ENCODE peak calls at places on chromosomes 11 and 22, in seven cellular contexts. One of them, this sample, is unnamed.

GRCh38 chr22:37403267-37403960 is 23.9 kb downstream of the ELFN2 start:
- DNase-seq in left cardiac atrium: no peak
- DNase-seq in RPMI7951: no peak
- DNase-seq in mucosa of descending colon: no peak
- DNase-seq in smooth muscle cell of the brain vasculature: no peak
- DNase-seq in DMS53: no peak
- DNase-seq in stimulated activated CD4-positive, alpha-beta T cell treated with anti-CD3 and anti-CD28 coated beads, Interleukin-1b, Interleukin-23, amount 100 ng/mL, for 1 hour: no peak
- DNase-seq in this sample: no peak

GRCh38 chr11:4094348-4095291 is at the start of gene RRM1:
- DNase-seq in smooth muscle cell of the brain vasculature: peak
- DNase-seq in left cardiac atrium: peak
- DNase-seq in RPMI7951: peak
- DNase-seq in DMS53: peak
- DNase-seq in mucosa of descending colon: peak
- DNase-seq in stimulated activated CD4-positive, alpha-beta T cell treated with anti-CD3 and anti-CD28 coated beads, Interleukin-1b, Interleukin-23, amount 100 ng/mL, for 1 hour: peak
- DNase-seq in this sample: peak

GRCh38 chr11:74321487-74322188 is 10.2 kb upstream of the P4HA3 start:
- DNase-seq in RPMI7951: peak
- DNase-seq in stimulated activated CD4-positive, alpha-beta T cell treated with anti-CD3 and anti-CD28 coated beads, Interleukin-1b, Interleukin-23, amount 100 ng/mL, for 1 hour: no peak
- DNase-seq in left cardiac atrium: no peak
- DNase-seq in DMS53: peak
- DNase-seq in smooth muscle cell of the brain vasculature: no peak
- DNase-seq in mucosa of descending colon: peak
- DNase-seq in this sample: no peak

GRCh38 chr11:126834149-126834548 is 166.4 kb downstream of the KIRREL3 start:
- DNase-seq in smooth muscle cell of the brain vasculature: no peak
- DNase-seq in left cardiac atrium: no peak
- DNase-seq in stimulated activated CD4-positive, alpha-beta T cell treated with anti-CD3 and anti-CD28 coated beads, Interleukin-1b, Interleukin-23, amount 100 ng/mL, for 1 hour: no peak
- DNase-seq in DMS53: no peak
- DNase-seq in mucosa of descending colon: no peak
- DNase-seq in RPMI7951: peak
- DNase-seq in this sample: no peak

GRCh38 chr22:40401532-40401931 is 31.1 kb downstream of the SGSM3 start:
- DNase-seq in left cardiac atrium: no peak
- DNase-seq in smooth muscle cell of the brain vasculature: no peak
- DNase-seq in RPMI7951: no peak
- DNase-seq in stimulated activated CD4-positive, alpha-beta T cell treated with anti-CD3 and anti-CD28 coated beads, Interleukin-1b, Interleukin-23, amount 100 ng/mL, for 1 hour: no peak
- DNase-seq in DMS53: no peak
- DNase-seq in mucosa of descending colon: no peak
- DNase-seq in this sample: no peak

GRCh38 chr11:24575392-24575791 is 78.5 kb downstream of the LUZP2 start:
- DNase-seq in smooth muscle cell of the brain vasculature: no peak
- DNase-seq in left cardiac atrium: no peak
- DNase-seq in RPMI7951: no peak
- DNase-seq in mucosa of descending colon: no peak
- DNase-seq in DMS53: no peak
- DNase-seq in stimulated activated CD4-positive, alpha-beta T cell treated with anti-CD3 and anti-CD28 coated beads, Interleukin-1b, Interleukin-23, amount 100 ng/mL, for 1 hour: no peak
- DNase-seq in this sample: no peak

GRCh38 chr11:111513240-111513605 is 1.0 kb upstream of the BTG4 start:
- DNase-seq in mucosa of descending colon: no peak
- DNase-seq in DMS53: no peak
- DNase-seq in left cardiac atrium: no peak
- DNase-seq in smooth muscle cell of the brain vasculature: no peak
- DNase-seq in stimulated activated CD4-positive, alpha-beta T cell treated with anti-CD3 and anti-CD28 coated beads, Interleukin-1b, Interleukin-23, amount 100 ng/mL, for 1 hour: no peak
- DNase-seq in RPMI7951: no peak
- DNase-seq in this sample: no peak

GRCh38 chr22:28837640-28838039 is 37.3 kb upstream of the XBP1 start:
- DNase-seq in smooth muscle cell of the brain vasculature: no peak
- DNase-seq in DMS53: no peak
- DNase-seq in stimulated activated CD4-positive, alpha-beta T cell treated with anti-CD3 and anti-CD28 coated beads, Interleukin-1b, Interleukin-23, amount 100 ng/mL, for 1 hour: no peak
- DNase-seq in left cardiac atrium: no peak
- DNase-seq in RPMI7951: no peak
- DNase-seq in mucosa of descending colon: no peak
- DNase-seq in this sample: no peak

GRCh38 chr11:132347156-132348090 is 977.0 kb downstream of the NTM start:
- DNase-seq in mucosa of descending colon: no peak
- DNase-seq in DMS53: no peak
- DNase-seq in smooth muscle cell of the brain vasculature: no peak
- DNase-seq in stimulated activated CD4-positive, alpha-beta T cell treated with anti-CD3 and anti-CD28 coated beads, Interleukin-1b, Interleukin-23, amount 100 ng/mL, for 1 hour: no peak
- DNase-seq in RPMI7951: peak
- DNase-seq in left cardiac atrium: no peak
- DNase-seq in this sample: no peak

GRCh38 chr22:50184004-50184461 is 1.7 kb upstream of the TRABD start:
- DNase-seq in left cardiac atrium: peak
- DNase-seq in DMS53: peak
- DNase-seq in mucosa of descending colon: peak
- DNase-seq in RPMI7951: peak
- DNase-seq in smooth muscle cell of the brain vasculature: no peak
- DNase-seq in stimulated activated CD4-positive, alpha-beta T cell treated with anti-CD3 and anti-CD28 coated beads, Interleukin-1b, Interleukin-23, amount 100 ng/mL, for 1 hour: no peak
- DNase-seq in this sample: no peak

GRCh38 chr22:41286639-41287091 is 678 bp upstream of the RANGAP1 start:
- DNase-seq in DMS53: peak
- DNase-seq in stimulated activated CD4-positive, alpha-beta T cell treated with anti-CD3 and anti-CD28 coated beads, Interleukin-1b, Interleukin-23, amount 100 ng/mL, for 1 hour: peak
- DNase-seq in mucosa of descending colon: no peak
- DNase-seq in RPMI7951: peak
- DNase-seq in left cardiac atrium: no peak
- DNase-seq in smooth muscle cell of the brain vasculature: no peak
- DNase-seq in this sample: peak

GRCh38 chr22:29144786-29145160 is 60.9 kb upstream of the EMID1 start:
- DNase-seq in left cardiac atrium: no peak
- DNase-seq in smooth muscle cell of the brain vasculature: no peak
- DNase-seq in DMS53: no peak
- DNase-seq in RPMI7951: no peak
- DNase-seq in stimulated activated CD4-positive, alpha-beta T cell treated with anti-CD3 and anti-CD28 coated beads, Interleukin-1b, Interleukin-23, amount 100 ng/mL, for 1 hour: no peak
- DNase-seq in mucosa of descending colon: no peak
- DNase-seq in this sample: no peak

GRCh38 chr11:26987205-26987604 is 6.7 kb upstream of the FIBIN start:
- DNase-seq in DMS53: no peak
- DNase-seq in mucosa of descending colon: no peak
- DNase-seq in smooth muscle cell of the brain vasculature: no peak
- DNase-seq in RPMI7951: no peak
- DNase-seq in left cardiac atrium: no peak
- DNase-seq in stimulated activated CD4-positive, alpha-beta T cell treated with anti-CD3 and anti-CD28 coated beads, Interleukin-1b, Interleukin-23, amount 100 ng/mL, for 1 hour: no peak
- DNase-seq in this sample: no peak

GRCh38 chr11:123072279-123072678 is 10.3 kb upstream of the HSPA8 start:
- DNase-seq in stimulated activated CD4-positive, alpha-beta T cell treated with anti-CD3 and anti-CD28 coated beads, Interleukin-1b, Interleukin-23, amount 100 ng/mL, for 1 hour: no peak
- DNase-seq in left cardiac atrium: no peak
- DNase-seq in mucosa of descending colon: peak
- DNase-seq in DMS53: peak
- DNase-seq in smooth muscle cell of the brain vasculature: no peak
- DNase-seq in RPMI7951: no peak
- DNase-seq in this sample: no peak

GRCh38 chr11:68282141-68282860 is 10.5 kb upstream of the C11orf24 start:
- DNase-seq in smooth muscle cell of the brain vasculature: no peak
- DNase-seq in left cardiac atrium: no peak
- DNase-seq in RPMI7951: no peak
- DNase-seq in mucosa of descending colon: no peak
- DNase-seq in DMS53: no peak
- DNase-seq in stimulated activated CD4-positive, alpha-beta T cell treated with anti-CD3 and anti-CD28 coated beads, Interleukin-1b, Interleukin-23, amount 100 ng/mL, for 1 hour: no peak
- DNase-seq in this sample: no peak

GRCh38 chr22:41578114-41578513 is 11.5 kb downstream of the PMM1 start:
- DNase-seq in smooth muscle cell of the brain vasculature: no peak
- DNase-seq in RPMI7951: no peak
- DNase-seq in mucosa of descending colon: no peak
- DNase-seq in DMS53: no peak
- DNase-seq in stimulated activated CD4-positive, alpha-beta T cell treated with anti-CD3 and anti-CD28 coated beads, Interleukin-1b, Interleukin-23, amount 100 ng/mL, for 1 hour: no peak
- DNase-seq in left cardiac atrium: no peak
- DNase-seq in this sample: no peak

GRCh38 chr22:30313527-30314385 is 13.0 kb downstream of the TBC1D10A start:
- DNase-seq in RPMI7951: no peak
- DNase-seq in stimulated activated CD4-positive, alpha-beta T cell treated with anti-CD3 and anti-CD28 coated beads, Interleukin-1b, Interleukin-23, amount 100 ng/mL, for 1 hour: no peak
- DNase-seq in mucosa of descending colon: no peak
- DNase-seq in DMS53: no peak
- DNase-seq in smooth muscle cell of the brain vasculature: no peak
- DNase-seq in left cardiac atrium: no peak
- DNase-seq in this sample: no peak

GRCh38 chr11:80083561-80083960 is 642.7 kb upstream of the TENM4 start:
- DNase-seq in smooth muscle cell of the brain vasculature: no peak
- DNase-seq in left cardiac atrium: no peak
- DNase-seq in mucosa of descending colon: no peak
- DNase-seq in RPMI7951: peak
- DNase-seq in DMS53: no peak
- DNase-seq in stimulated activated CD4-positive, alpha-beta T cell treated with anti-CD3 and anti-CD28 coated beads, Interleukin-1b, Interleukin-23, amount 100 ng/mL, for 1 hour: no peak
- DNase-seq in this sample: no peak

GRCh38 chr22:22401381-22401780 is 107.2 kb downstream of the ZNF280B start:
- DNase-seq in RPMI7951: no peak
- DNase-seq in mucosa of descending colon: no peak
- DNase-seq in stimulated activated CD4-positive, alpha-beta T cell treated with anti-CD3 and anti-CD28 coated beads, Interleukin-1b, Interleukin-23, amount 100 ng/mL, for 1 hour: no peak
- DNase-seq in DMS53: no peak
- DNase-seq in smooth muscle cell of the brain vasculature: no peak
- DNase-seq in left cardiac atrium: no peak
- DNase-seq in this sample: no peak

GRCh38 chr11:11441516-11441915 is 88.5 kb upstream of the CSNK2A3 start:
- DNase-seq in left cardiac atrium: no peak
- DNase-seq in mucosa of descending colon: no peak
- DNase-seq in RPMI7951: no peak
- DNase-seq in DMS53: no peak
- DNase-seq in stimulated activated CD4-positive, alpha-beta T cell treated with anti-CD3 and anti-CD28 coated beads, Interleukin-1b, Interleukin-23, amount 100 ng/mL, for 1 hour: no peak
- DNase-seq in smooth muscle cell of the brain vasculature: no peak
- DNase-seq in this sample: no peak

GRCh38 chr22:30610299-30610698 is 3.3 kb downstream of the TCN2 start:
- DNase-seq in RPMI7951: no peak
- DNase-seq in left cardiac atrium: no peak
- DNase-seq in DMS53: no peak
- DNase-seq in stimulated activated CD4-positive, alpha-beta T cell treated with anti-CD3 and anti-CD28 coated beads, Interleukin-1b, Interleukin-23, amount 100 ng/mL, for 1 hour: no peak
- DNase-seq in smooth muscle cell of the brain vasculature: no peak
- DNase-seq in mucosa of descending colon: no peak
- DNase-seq in this sample: no peak

GRCh38 chr11:47437746-47438418 is 11.1 kb downstream of the RAPSN start:
- DNase-seq in stimulated activated CD4-positive, alpha-beta T cell treated with anti-CD3 and anti-CD28 coated beads, Interleukin-1b, Interleukin-23, amount 100 ng/mL, for 1 hour: no peak
- DNase-seq in left cardiac atrium: no peak
- DNase-seq in RPMI7951: no peak
- DNase-seq in mucosa of descending colon: peak
- DNase-seq in smooth muscle cell of the brain vasculature: no peak
- DNase-seq in DMS53: peak
- DNase-seq in this sample: no peak

GRCh38 chr22:46737976-46738641 is at the start of gene CERK:
- DNase-seq in left cardiac atrium: peak
- DNase-seq in stimulated activated CD4-positive, alpha-beta T cell treated with anti-CD3 and anti-CD28 coated beads, Interleukin-1b, Interleukin-23, amount 100 ng/mL, for 1 hour: no peak
- DNase-seq in RPMI7951: peak
- DNase-seq in mucosa of descending colon: peak
- DNase-seq in smooth muscle cell of the brain vasculature: no peak
- DNase-seq in DMS53: peak
- DNase-seq in this sample: peak

GRCh38 chr11:76253416-76253815 is 47.1 kb upstream of the WNT11 start:
- DNase-seq in smooth muscle cell of the brain vasculature: no peak
- DNase-seq in stimulated activated CD4-positive, alpha-beta T cell treated with anti-CD3 and anti-CD28 coated beads, Interleukin-1b, Interleukin-23, amount 100 ng/mL, for 1 hour: no peak
- DNase-seq in RPMI7951: no peak
- DNase-seq in left cardiac atrium: no peak
- DNase-seq in DMS53: no peak
- DNase-seq in mucosa of descending colon: no peak
- DNase-seq in this sample: no peak

GRCh38 chr22:18965526-18966421 is 29.7 kb upstream of the PRODH start:
- DNase-seq in stimulated activated CD4-positive, alpha-beta T cell treated with anti-CD3 and anti-CD28 coated beads, Interleukin-1b, Interleukin-23, amount 100 ng/mL, for 1 hour: no peak
- DNase-seq in DMS53: no peak
- DNase-seq in left cardiac atrium: no peak
- DNase-seq in RPMI7951: no peak
- DNase-seq in smooth muscle cell of the brain vasculature: no peak
- DNase-seq in mucosa of descending colon: no peak
- DNase-seq in this sample: peak

GRCh38 chr11:72762641-72763304 is 10.6 kb upstream of the ARAP1 start:
- DNase-seq in stimulated activated CD4-positive, alpha-beta T cell treated with anti-CD3 and anti-CD28 coated beads, Interleukin-1b, Interleukin-23, amount 100 ng/mL, for 1 hour: no peak
- DNase-seq in mucosa of descending colon: no peak
- DNase-seq in smooth muscle cell of the brain vasculature: no peak
- DNase-seq in left cardiac atrium: no peak
- DNase-seq in DMS53: no peak
- DNase-seq in RPMI7951: no peak
- DNase-seq in this sample: no peak

GRCh38 chr11:15055620-15056356 is 17.6 kb upstream of the CALCB start:
- DNase-seq in RPMI7951: no peak
- DNase-seq in left cardiac atrium: no peak
- DNase-seq in DMS53: peak
- DNase-seq in mucosa of descending colon: no peak
- DNase-seq in smooth muscle cell of the brain vasculature: no peak
- DNase-seq in stimulated activated CD4-positive, alpha-beta T cell treated with anti-CD3 and anti-CD28 coated beads, Interleukin-1b, Interleukin-23, amount 100 ng/mL, for 1 hour: no peak
- DNase-seq in this sample: no peak

GRCh38 chr22:20022231-20023069 is 1.5 kb downstream of the TANGO2 start:
- DNase-seq in smooth muscle cell of the brain vasculature: no peak
- DNase-seq in DMS53: no peak
- DNase-seq in RPMI7951: no peak
- DNase-seq in stimulated activated CD4-positive, alpha-beta T cell treated with anti-CD3 and anti-CD28 coated beads, Interleukin-1b, Interleukin-23, amount 100 ng/mL, for 1 hour: no peak
- DNase-seq in mucosa of descending colon: no peak
- DNase-seq in left cardiac atrium: no peak
- DNase-seq in this sample: no peak

GRCh38 chr11:2289859-2290258 is 11.9 kb downstream of the C11orf21 start:
- DNase-seq in mucosa of descending colon: peak
- DNase-seq in left cardiac atrium: no peak
- DNase-seq in RPMI7951: no peak
- DNase-seq in DMS53: no peak
- DNase-seq in stimulated activated CD4-positive, alpha-beta T cell treated with anti-CD3 and anti-CD28 coated beads, Interleukin-1b, Interleukin-23, amount 100 ng/mL, for 1 hour: no peak
- DNase-seq in smooth muscle cell of the brain vasculature: no peak
- DNase-seq in this sample: no peak

GRCh38 chr11:112625816-112626215 is 335.4 kb upstream of the NCAM1 start:
- DNase-seq in left cardiac atrium: no peak
- DNase-seq in DMS53: no peak
- DNase-seq in smooth muscle cell of the brain vasculature: no peak
- DNase-seq in mucosa of descending colon: no peak
- DNase-seq in RPMI7951: no peak
- DNase-seq in stimulated activated CD4-positive, alpha-beta T cell treated with anti-CD3 and anti-CD28 coated beads, Interleukin-1b, Interleukin-23, amount 100 ng/mL, for 1 hour: no peak
- DNase-seq in this sample: no peak

GRCh38 chr11:121590772-121591404 is 138.1 kb upstream of the SORL1-AS1 start:
- DNase-seq in DMS53: no peak
- DNase-seq in stimulated activated CD4-positive, alpha-beta T cell treated with anti-CD3 and anti-CD28 coated beads, Interleukin-1b, Interleukin-23, amount 100 ng/mL, for 1 hour: no peak
- DNase-seq in mucosa of descending colon: no peak
- DNase-seq in RPMI7951: no peak
- DNase-seq in smooth muscle cell of the brain vasculature: no peak
- DNase-seq in left cardiac atrium: no peak
- DNase-seq in this sample: no peak

GRCh38 chr11:69828276-69828970 is 9.2 kb upstream of the FGF3 start:
- DNase-seq in mucosa of descending colon: peak
- DNase-seq in smooth muscle cell of the brain vasculature: no peak
- DNase-seq in DMS53: no peak
- DNase-seq in RPMI7951: no peak
- DNase-seq in stimulated activated CD4-positive, alpha-beta T cell treated with anti-CD3 and anti-CD28 coated beads, Interleukin-1b, Interleukin-23, amount 100 ng/mL, for 1 hour: no peak
- DNase-seq in left cardiac atrium: no peak
- DNase-seq in this sample: no peak

This sample was measured in activated CD4-positive, CD25-positive, alpha-beta regulatory T cell treated with anti-CD3 and anti-CD28 coated beads, Interleukin-2, amount 50 U/mL, for 72 hours.